ENCODE peak calls at places on chromosomes 6 and 20, in six cellular contexts. S is T follicular helper cell; C is right atrium auricular region; R is H9; K is CD8-positive, alpha-beta memory T cell; N is activated CD4-positive, alpha-beta T cell treated with anti-CD3 and anti-CD28 coated beads, Interleukin-2, amount 50 U/mL, for 24 hours. D is an unnamed sample.

GRCh38 chr6:167719920-167720319 is 106.8 kb upstream of the AFDN start:
- DNase-seq in S (no peak), K (no peak), C (peak), N (no peak), R (no peak), D (no peak)

GRCh38 chr6:150456902-150457643 is 88.3 kb downstream of the IYD start:
- DNase-seq in R (no peak), C (no peak), S (no peak), K (no peak), N (no peak), D (no peak)

GRCh38 chr6:137172734-137173431 is 561 bp downstream of the IL22RA2 start:
- DNase-seq in S (no peak), R (no peak), N (no peak), K (no peak), C (no peak), D (no peak)

GRCh38 chr6:88856566-88856965 is 106.9 kb downstream of the RNGTT start:
- DNase-seq in R (no peak), S (no peak), N (no peak), C (no peak), K (no peak), D (no peak)

GRCh38 chr6:54896302-54896701 is 49.7 kb downstream of the FAM83B start:
- DNase-seq in R (no peak), N (no peak), C (no peak), S (no peak), K (no peak), D (no peak)

GRCh38 chr6:113969888-113970807 is 800 bp downstream of the HDAC2 start:
- DNase-seq in S (peak), N (peak), C (no peak), K (peak), R (peak), D (peak)

GRCh38 chr6:156183678-156184077 is 593.5 kb upstream of the ARID1B start:
- DNase-seq in N (no peak), C (no peak), S (no peak), K (no peak), R (no peak), D (no peak)

GRCh38 chr20:47576516-47577033 is 74.9 kb downstream of the NCOA3 start:
- DNase-seq in K (no peak), S (no peak), C (peak), N (no peak), R (no peak), D (no peak)

GRCh38 chr6:111030008-111031006 is 48.5 kb downstream of the RPF2 start:
- DNase-seq in N (no peak), K (no peak), R (no peak), C (no peak), S (no peak), D (no peak)

GRCh38 chr20:9392892-9393857 is 121.2 kb upstream of the LAMP5 start:
- DNase-seq in R (peak), C (peak), S (no peak), N (no peak), K (no peak), D (peak)

GRCh38 chr6:39407446-39407993 is 85.0 kb upstream of the KCNK16 start:
- DNase-seq in C (no peak), N (no peak), R (no peak), S (no peak), K (no peak), D (no peak)

GRCh38 chr6:132768051-132768517 is 10.4 kb upstream of the VNN2 start:
- DNase-seq in K (peak), R (peak), C (no peak), S (no peak), N (no peak), D (peak)

GRCh38 chr20:7207186-7207585 is 439.7 kb downstream of the BMP2 start:
- DNase-seq in R (no peak), N (no peak), K (no peak), C (no peak), S (no peak), D (no peak)

GRCh38 chr6:12312736-12313135 is 22.6 kb downstream of the EDN1 start:
- DNase-seq in C (no peak), S (no peak), K (no peak), R (no peak), N (no peak), D (no peak)

GRCh38 chr20:2297352-2297717 is 1.5 kb downstream of the TGM3 start:
- DNase-seq in R (no peak), K (no peak), S (no peak), N (no peak), C (no peak), D (no peak)

GRCh38 chr6:41439524-41440418 is 104.4 kb downstream of the NCR2 start:
- DNase-seq in K (no peak), R (no peak), S (no peak), N (no peak), C (no peak), D (no peak)

GRCh38 chr6:161922631-161923119 is 648.8 kb upstream of the AGPAT4 start:
- DNase-seq in S (no peak), N (no peak), R (peak), C (no peak), K (no peak), D (no peak)

GRCh38 chr20:51985013-51985415 is 182.7 kb upstream of the SALL4 start:
- DNase-seq in K (no peak), S (no peak), C (no peak), N (no peak), R (no peak), D (no peak)

GRCh38 chr6:96058094-96058493 is 42.3 kb downstream of the FUT9 start:
- DNase-seq in C (no peak), N (no peak), R (no peak), K (no peak), S (no peak), D (no peak)

GRCh38 chr20:11048739-11049138 is 374.9 kb upstream of the JAG1 start:
- DNase-seq in N (no peak), C (no peak), S (no peak), R (no peak), K (no peak), D (no peak)

GRCh38 chr20:47133809-47134456 is 222.6 kb downstream of the ZMYND8 start:
- DNase-seq in S (no peak), C (no peak), N (no peak), K (no peak), R (no peak), D (no peak)

GRCh38 chr6:154370545-154370944 is 13.9 kb upstream of the IPCEF1 start:
- DNase-seq in R (no peak), N (no peak), S (no peak), C (no peak), K (peak), D (no peak)

GRCh38 chr6:17015551-17016381 is 86.1 kb upstream of the STMND1 start:
- DNase-seq in C (no peak), K (peak), R (peak), N (no peak), S (no peak), D (peak)

GRCh38 chr20:6654490-6655247 is 112.8 kb upstream of the BMP2 start:
- DNase-seq in R (no peak), N (no peak), S (no peak), K (no peak), C (no peak), D (no peak)

GRCh38 chr20:49541733-49542513 is 26.0 kb downstream of the PTGIS start:
- DNase-seq in C (peak), N (peak), S (peak), K (peak), R (peak), D (no peak)

GRCh38 chr6:143802833-143803565 is 40.1 kb upstream of the LTV1 start:
- DNase-seq in C (no peak), K (no peak), S (no peak), R (no peak), N (no peak), D (no peak)

GRCh38 chr6:150213301-150213700 is 70.5 kb downstream of the PPP1R14C start:
- DNase-seq in S (no peak), N (no peak), R (no peak), C (no peak), K (no peak), D (no peak)

GRCh38 chr6:151091571-151091970 is 148.2 kb upstream of the AKAP12 start:
- DNase-seq in C (no peak), R (no peak), N (no peak), K (no peak), S (no peak), D (no peak)

GRCh38 chr6:168956141-168956838 is 297.4 kb downstream of the THBS2 start:
- DNase-seq in S (no peak), C (no peak), K (no peak), R (no peak), N (no peak), D (no peak)

GRCh38 chr6:169811072-169811471 is 59.6 kb downstream of the ERMARD start:
- DNase-seq in K (no peak), C (no peak), S (no peak), N (no peak), R (peak), D (peak)

GRCh38 chr6:159720708-159721107 is 6.6 kb upstream of the WTAP start:
- DNase-seq in N (no peak), K (peak), C (no peak), R (no peak), S (peak), D (no peak)

GRCh38 chr6:37170273-37171140 is 555 bp downstream of the PIM1 start:
- DNase-seq in R (peak), N (peak), C (peak), K (peak), S (no peak), D (peak)

GRCh38 chr6:45272626-45273025 is 55.5 kb upstream of the RUNX2 start:
- DNase-seq in K (no peak), R (no peak), S (no peak), C (no peak), N (no peak), D (no peak)

D was measured in left lung.